ENCODE peak calls at places on chromosomes 5 and 9, in eight cellular contexts. A, R, M, C, X, Z, J and U are unnamed samples.

GRCh38 chr9:83281306-83282255 is 218.6 kb upstream of the RASEF start:
- DNase-seq in Z (no peak), X (peak), C (no peak), A (peak), R (no peak), J (peak), M (peak), U (peak)

GRCh38 chr5:14608169-14608568 is 26.6 kb downstream of the OTULINL start:
- DNase-seq in X (no peak), Z (no peak), C (no peak), A (no peak), J (no peak), R (no peak), M (no peak), U (no peak)

GRCh38 chr5:73152411-73153388 is 20.3 kb upstream of the TMEM174 start:
- DNase-seq in J (no peak), Z (no peak), M (no peak), A (no peak), R (no peak), C (no peak), X (no peak), U (no peak)

GRCh38 chr5:96453394-96453793 is 20.3 kb upstream of the PCSK1 start:
- DNase-seq in A (no peak), R (no peak), J (peak), X (no peak), M (no peak), Z (no peak), C (no peak), U (no peak)

GRCh38 chr9:14452539-14452938 is 138.6 kb upstream of the NFIB start:
- DNase-seq in X (no peak), M (no peak), R (no peak), A (no peak), Z (no peak), C (no peak), J (no peak), U (no peak)

GRCh38 chr5:123044926-123045617 is 8.5 kb upstream of the PPIC start:
- DNase-seq in M (no peak), J (no peak), Z (no peak), X (no peak), A (no peak), R (no peak), C (no peak), U (no peak)

GRCh38 chr5:135308245-135308644 is 90.8 kb downstream of the MACROH2A1 start:
- DNase-seq in C (no peak), M (peak), X (no peak), Z (peak), R (no peak), J (peak), A (peak), U (no peak)

GRCh38 chr5:74028976-74029375 is 403.0 kb downstream of the ARHGEF28 start:
- DNase-seq in Z (no peak), A (no peak), M (no peak), J (no peak), R (no peak), C (no peak), X (no peak), U (no peak)

GRCh38 chr9:6272229-6272597 is 56.0 kb upstream of the TPD52L3 start:
- DNase-seq in R (peak), C (no peak), J (peak), X (no peak), M (peak), A (peak), Z (peak), U (no peak)

GRCh38 chr5:31075981-31076380 is 117.5 kb upstream of the CDH6 start:
- DNase-seq in A (no peak), X (no peak), M (no peak), C (no peak), Z (no peak), J (no peak), R (no peak), U (no peak)

GRCh38 chr5:87069974-87070608 is 197.6 kb upstream of the RASA1 start:
- DNase-seq in A (peak), M (peak), C (no peak), Z (peak), J (peak), R (peak), X (peak), U (peak)

GRCh38 chr5:79023947-79024346 is 38.8 kb upstream of the ARSB start:
- DNase-seq in X (no peak), C (no peak), M (no peak), J (no peak), Z (no peak), A (no peak), R (no peak), U (no peak)

GRCh38 chr9:27125030-27125429 is 16.0 kb downstream of the TEK start:
- DNase-seq in Z (peak), X (no peak), R (no peak), C (peak), A (peak), J (peak), M (peak), U (peak)

GRCh38 chr9:21323091-21323490 is 12.1 kb downstream of the KLHL9 start:
- DNase-seq in C (no peak), Z (no peak), J (no peak), X (no peak), M (no peak), R (no peak), A (no peak), U (no peak)

GRCh38 chr5:180290568-180291233 is 1.2 kb downstream of the MAPK9 start:
- DNase-seq in C (no peak), A (no peak), M (no peak), R (no peak), J (no peak), Z (no peak), X (no peak), U (no peak)

GRCh38 chr5:79418276-79418675 is 95.7 kb downstream of the HOMER1 start:
- DNase-seq in Z (no peak), C (no peak), R (no peak), J (peak), M (no peak), X (no peak), A (peak), U (no peak)

GRCh38 chr5:177496111-177497010 is 1.0 kb downstream of the PDLIM7 start:
- DNase-seq in Z (peak), M (peak), A (peak), X (peak), C (peak), J (peak), R (peak), U (peak)

GRCh38 chr5:80481019-80481893 is 6.6 kb upstream of the FAM151B start:
- DNase-seq in J (peak), M (peak), Z (peak), A (peak), C (no peak), R (no peak), X (peak), U (no peak)

GRCh38 chr9:111356567-111357244 is 26.7 kb upstream of the OR2K2 start:
- DNase-seq in C (no peak), M (peak), A (peak), J (peak), X (peak), R (no peak), Z (peak), U (no peak)
- H3K4me3 ChIP-seq in C (peak), M (peak), A (no peak), J (peak), X (no peak), R (no peak), Z (peak), U (no peak)

GRCh38 chr9:90053027-90053426 is 448.2 kb downstream of the GADD45G start:
- DNase-seq in R (no peak), A (no peak), C (no peak), J (no peak), X (no peak), M (no peak), Z (peak), U (no peak)
- TF ChIP-seq CTCF in R (no peak), A (no peak), C (no peak), J (peak), X (no peak), M (peak), Z (peak), U (no peak)

GRCh38 chr5:154740483-154740882 is 14.7 kb upstream of the LARP1 start:
- DNase-seq in A (peak), C (no peak), Z (peak), M (peak), X (no peak), J (peak), R (no peak), U (peak)
- H3K4me3 ChIP-seq in A (no peak), C (no peak), Z (no peak), M (no peak), X (no peak), J (no peak), R (no peak), U (no peak)

DNA sequence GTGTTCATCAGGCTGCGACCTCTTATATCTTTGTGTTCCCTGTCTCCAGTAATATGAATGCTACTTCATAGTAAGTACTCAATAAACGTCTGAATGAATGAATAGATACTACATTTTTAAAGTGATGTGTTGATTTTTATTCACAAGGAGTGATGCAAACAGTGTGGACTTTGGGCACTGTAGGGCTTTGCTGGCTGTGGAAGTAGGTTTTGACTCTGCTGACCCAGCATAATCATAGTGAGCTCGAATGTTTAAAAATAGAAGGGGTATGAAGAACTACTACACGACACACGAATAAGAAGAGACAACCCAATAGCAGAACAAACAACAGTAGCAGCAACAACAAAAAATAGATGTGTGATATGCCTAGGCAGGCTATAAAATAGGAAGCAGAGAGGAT is 147.4 kb downstream of the SH3GL2 start:
- DNase-seq in R (no peak), M (no peak), C (no peak), Z (no peak), A (no peak), J (no peak), X (no peak), U (no peak)
- TF ChIP-seq CTCF in R (no peak), M (no peak), C (no peak), Z (no peak), A (no peak), J (no peak), X (no peak), U (no peak)

GRCh38 chr5:93602261-93603149 is 19.5 kb downstream of the NR2F1 start:
- DNase-seq in X (peak), M (no peak), C (no peak), Z (peak), A (no peak), R (no peak), J (no peak), U (no peak)

GRCh38 chr5:93600409-93601052 is 17.5 kb downstream of the NR2F1 start:
- DNase-seq in X (no peak), Z (peak), C (no peak), A (no peak), R (no peak), M (no peak), J (peak), U (no peak)

GRCh38 chr5:93599427-93600146 is 16.6 kb downstream of the NR2F1 start:
- DNase-seq in C (no peak), R (no peak), A (no peak), X (no peak), M (no peak), J (peak), Z (peak), U (no peak)

GRCh38 chr5:93601433-93602175 is 18.6 kb downstream of the NR2F1 start:
- DNase-seq in M (peak), J (peak), X (no peak), A (no peak), C (no peak), R (peak), Z (peak), U (no peak)

GRCh38 chr5:93601053-93601429 is 18.0 kb downstream of the NR2F1 start:
- DNase-seq in J (no peak), R (no peak), X (no peak), C (no peak), A (no peak), M (no peak), Z (peak), U (no peak)
- H3K4me3 ChIP-seq in J (no peak), R (no peak), X (no peak), C (no peak), A (no peak), M (no peak), Z (peak), U (no peak)

GRCh38 chr9:38026840-38027527 is 42.0 kb downstream of the SHB start:
- DNase-seq in R (no peak), X (no peak), A (no peak), C (no peak), M (no peak), Z (no peak), J (no peak), U (no peak)

GRCh38 chr9:38023661-38024035 is 45.4 kb downstream of the SHB start:
- DNase-seq in X (no peak), C (no peak), R (no peak), A (no peak), Z (no peak), M (no peak), J (no peak), U (no peak)

GRCh38 chr9:38026021-38026809 is 42.8 kb downstream of the SHB start:
- DNase-seq in J (peak), C (peak), X (no peak), Z (peak), M (peak), A (peak), R (no peak), U (peak)

GRCh38 chr9:38024036-38024681 is 44.9 kb downstream of the SHB start:
- DNase-seq in M (peak), A (peak), J (peak), Z (peak), X (peak), C (peak), R (peak), U (no peak)

GRCh38 chr9:38025166-38025565 is 43.9 kb downstream of the SHB start:
- DNase-seq in R (no peak), C (no peak), J (no peak), Z (no peak), A (no peak), M (no peak), X (no peak), U (no peak)
- TF ChIP-seq CTCF in R (no peak), C (no peak), J (no peak), Z (peak), A (no peak), M (no peak), X (no peak), U (no peak)

GRCh38 chr9:135509458-135509857 is 9.0 kb downstream of the MRPS2 start:
- DNase-seq in X (no peak), C (no peak), J (no peak), M (no peak), A (no peak), Z (no peak), R (no peak), U (no peak)
- H3K4me3 ChIP-seq in X (no peak), C (no peak), J (no peak), M (no peak), A (no peak), Z (no peak), R (no peak), U (no peak)

DNA sequence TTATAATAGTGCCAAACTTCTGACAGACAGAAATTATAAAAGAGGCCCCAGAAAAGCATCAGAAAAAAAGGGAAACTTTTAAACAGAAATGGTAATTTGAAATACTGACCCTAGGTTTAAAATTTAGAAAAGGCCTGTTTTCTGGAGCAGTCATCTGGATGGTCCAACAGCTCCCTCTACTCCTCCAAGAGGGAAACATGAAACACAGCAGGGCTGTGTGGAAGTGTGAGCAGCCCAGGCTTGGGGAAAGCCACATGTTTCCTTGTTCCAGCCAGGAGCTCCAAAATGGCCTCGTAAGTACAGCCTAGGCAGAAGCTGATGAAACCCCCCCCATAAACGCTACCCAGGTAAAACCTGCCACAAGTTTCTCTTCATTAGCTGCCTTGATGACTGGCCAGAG is 499.3 kb upstream of the ADAMTS16 start:
- DNase-seq in C (no peak), A (no peak), M (peak), Z (peak), R (no peak), X (peak), J (no peak), U (no peak)
- TF ChIP-seq CTCF in C (no peak), A (no peak), M (peak), Z (peak), R (no peak), X (no peak), J (no peak), U (no peak)